ENCODE peak calls at places on chromosomes 16 and 17, in six cellular contexts. D is dorsolateral prefrontal cortex, Z is thoracic aorta, B is lower lobe of right lung, Q is foreskin fibroblast, O is H1. E is an unnamed sample.

GRCh38 chr16:55569025-55569424 is 2.5 kb downstream of the CAPNS2 start:
- DNase-seq in D (no peak), Z (no peak), B (no peak), Q (no peak), O (no peak), E (no peak)

GRCh38 chr16:28845173-28846079 is 722 bp downstream of the TUFM start:
- DNase-seq in D (no peak), Z (no peak), B (no peak), Q (no peak), O (peak), E (no peak)

GRCh38 chr16:1635070-1635469 is 22.9 kb downstream of the CRAMP1 start:
- DNase-seq in D (no peak), Z (no peak), B (no peak), Q (no peak), O (no peak), E (no peak)

GRCh38 chr17:2814049-2814448 is 17.8 kb downstream of the RAP1GAP2 start:
- DNase-seq in D (no peak), Z (no peak), B (no peak), Q (no peak), O (no peak), E (no peak)

GRCh38 chr17:142876-143784 is 5.8 kb downstream of the SCGB1C2 start:
- DNase-seq in D (no peak), Z (no peak), B (peak), Q (no peak), O (no peak), E (no peak)

GRCh38 chr17:54901230-54901847 is 687 bp downstream of the TOM1L1 start:
- DNase-seq in D (no peak), Z (no peak), B (no peak), Q (peak), O (no peak), E (no peak)

GRCh38 chr16:29729116-29729521 is 16.7 kb downstream of the C16orf54 start:
- DNase-seq in D (no peak), Z (no peak), B (no peak), Q (peak), O (no peak), E (peak)

GRCh38 chr16:87661561-87661960 is 59.3 kb downstream of the JPH3 start:
- DNase-seq in D (no peak), Z (no peak), B (no peak), Q (peak), O (peak), E (no peak)

GRCh38 chr16:54812229-54812628 is 118.4 kb upstream of the IRX5 start:
- DNase-seq in D (no peak), Z (no peak), B (no peak), Q (no peak), O (no peak), E (no peak)

GRCh38 chr17:63442549-63443035 is 3.5 kb downstream of the CYB561 start:
- DNase-seq in D (no peak), Z (no peak), B (no peak), Q (no peak), O (no peak), E (no peak)

GRCh38 chr17:41812176-41813038 is at the start of gene FKBP10:
- DNase-seq in D (no peak), Z (peak), B (no peak), Q (peak), O (peak), E (peak)

GRCh38 chr17:54968954-54969400 is 412 bp downstream of the STXBP4 start:
- DNase-seq in D (no peak), Z (no peak), B (no peak), Q (no peak), O (no peak), E (no peak)

GRCh38 chr16:3029499-3030127 is 5.8 kb downstream of the THOC6 start:
- DNase-seq in D (no peak), Z (no peak), B (no peak), Q (peak), O (no peak), E (no peak)

GRCh38 chr17:49928826-49929475 is 40.0 kb upstream of the DLX4 start:
- DNase-seq in D (no peak), Z (no peak), B (no peak), Q (peak), O (no peak), E (peak)

GRCh38 chr16:72291531-72291981 is 119.6 kb upstream of the PMFBP1 start:
- DNase-seq in D (no peak), Z (no peak), B (no peak), Q (peak), O (no peak), E (peak)

GRCh38 chr17:60090412-60090811 is 11.7 kb upstream of the HEATR6 start:
- DNase-seq in D (no peak), Z (no peak), B (peak), Q (no peak), O (no peak), E (no peak)

GRCh38 chr17:60082946-60083471 is 4.3 kb upstream of the HEATR6 start:
- DNase-seq in D (no peak), Z (no peak), B (no peak), Q (no peak), O (no peak), E (no peak)

GRCh38 chr17:60087882-60088669 is 9.4 kb upstream of the HEATR6 start:
- DNase-seq in D (no peak), Z (no peak), B (no peak), Q (no peak), O (no peak), E (no peak)

GRCh38 chr17:60089097-60089844 is 10.6 kb upstream of the HEATR6 start:
- DNase-seq in D (no peak), Z (no peak), B (no peak), Q (no peak), O (no peak), E (no peak)

GRCh38 chr17:60086822-60087591 is 8.3 kb upstream of the HEATR6 start:
- DNase-seq in D (no peak), Z (no peak), B (peak), Q (peak), O (peak), E (no peak)
- H3K4me3 ChIP-seq in D (no peak), Z (no peak), B (peak), Q (no peak), O (no peak), E (no peak)

DNA sequence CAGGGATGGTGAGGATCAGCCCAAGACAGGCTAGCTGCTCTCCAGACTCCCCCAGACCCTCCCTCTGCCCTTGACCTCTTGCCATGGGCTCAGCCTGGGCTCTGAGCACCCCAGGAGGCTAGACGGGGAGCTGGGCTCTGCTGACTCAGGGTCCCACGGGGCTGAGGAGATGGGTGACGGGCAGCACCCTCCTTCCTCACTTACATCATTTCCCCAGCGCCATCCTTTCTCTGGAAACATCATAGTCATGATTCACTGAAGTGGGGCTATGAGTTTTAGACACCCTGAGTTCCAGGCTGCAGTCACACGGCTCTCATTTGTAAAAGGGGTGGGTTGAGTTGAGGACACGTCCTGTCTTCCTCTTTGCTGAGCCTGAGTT is 3.0 kb upstream of the ITGAX start:
- DNase-seq in D (peak), Z (no peak), B (peak), Q (no peak), O (no peak), E (no peak)
- H3K4me3 ChIP-seq in D (no peak), Z (peak), B (peak), Q (no peak), O (no peak), E (no peak)

DNA sequence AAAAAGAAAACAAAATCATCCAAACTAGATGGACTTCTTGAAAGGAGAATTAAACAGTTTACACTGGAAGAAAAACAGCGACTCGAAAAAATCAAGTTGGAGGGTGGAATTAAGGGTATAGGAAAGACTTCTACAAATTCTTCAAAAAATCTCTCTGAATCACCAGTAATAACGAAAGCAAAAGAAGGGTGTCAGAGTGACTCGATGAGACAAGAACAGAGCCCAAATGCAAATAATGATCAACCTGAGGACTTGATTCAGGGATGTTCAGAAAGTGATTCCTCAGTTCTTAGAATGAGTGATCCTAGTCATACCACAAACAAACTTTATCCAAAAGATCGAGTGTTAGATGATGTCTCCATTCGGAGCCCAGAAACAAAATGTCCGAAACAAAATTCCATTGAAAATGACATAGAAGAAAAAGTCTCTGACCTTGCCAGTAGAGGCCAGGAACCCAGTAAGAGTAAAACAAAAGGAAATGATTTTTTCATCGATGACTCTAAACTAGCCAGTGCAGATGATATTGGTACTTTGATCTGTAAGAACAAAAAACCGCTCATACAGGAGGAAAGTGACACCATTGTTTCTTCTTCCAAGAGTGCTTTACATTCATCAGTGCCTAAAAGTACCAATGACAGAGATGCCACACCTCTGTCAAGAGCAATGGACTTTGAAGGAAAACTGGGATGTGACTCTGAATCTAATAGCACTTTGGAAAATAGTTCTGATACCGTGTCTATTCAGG is 85.1 kb downstream of the C17orf58 start:
- DNase-seq in D (no peak), Z (no peak), B (no peak), Q (no peak), O (no peak), E (no peak)
- H3K4me3 ChIP-seq in D (no peak), Z (no peak), B (no peak), Q (no peak), O (no peak), E (no peak)

DNA sequence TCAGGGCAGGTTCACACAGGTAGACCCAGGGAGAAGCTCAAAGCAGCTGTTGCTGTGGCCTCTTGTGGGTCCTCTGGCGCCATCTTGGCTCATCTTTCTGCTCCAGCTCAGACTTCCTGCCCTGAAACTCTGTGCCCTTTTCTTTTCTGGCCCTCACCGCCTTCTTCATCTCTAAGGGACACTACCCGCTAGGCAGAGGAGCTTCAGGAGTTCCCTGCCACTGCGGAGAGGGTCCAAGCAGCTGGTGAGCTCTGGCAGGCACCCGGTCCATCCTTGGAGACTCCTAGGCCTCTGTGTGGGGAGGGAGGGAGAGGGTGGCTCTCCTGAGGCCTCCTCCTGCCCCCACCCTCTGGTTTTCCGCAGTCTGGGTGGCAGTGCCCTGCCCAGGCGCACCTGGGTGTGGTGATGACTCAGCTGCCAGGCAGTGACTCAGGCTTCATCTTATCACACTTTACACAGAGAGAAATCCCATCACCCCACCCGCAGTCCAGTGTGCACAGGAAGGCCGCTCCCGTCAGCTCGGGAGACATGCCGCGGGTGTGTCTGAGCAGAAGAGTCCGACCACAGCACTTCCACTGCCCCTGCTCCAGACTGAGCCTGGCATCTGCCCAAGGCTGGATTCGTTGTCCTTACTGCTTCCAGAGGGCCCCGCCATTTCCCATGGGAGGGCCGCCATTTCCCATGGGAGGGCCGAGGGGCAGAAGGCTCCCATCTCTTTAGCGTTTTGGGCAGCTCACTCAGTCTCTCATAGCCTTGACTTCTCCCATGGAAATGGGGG is 7.3 kb downstream of the NT5C start:
- DNase-seq in D (no peak), Z (no peak), B (peak), Q (peak), O (no peak), E (peak)
- H3K4me3 ChIP-seq in D (no peak), Z (no peak), B (no peak), Q (no peak), O (no peak), E (no peak)

GRCh38 chr17:45580914-45581313 is 90.4 kb upstream of the PLEKHM1 start:
- DNase-seq in D (no peak), Z (no peak), B (no peak), Q (no peak), O (no peak), E (no peak)
- H3K4me3 ChIP-seq in D (no peak), Z (no peak), B (no peak), Q (no peak), O (no peak), E (no peak)

GRCh38 chr16:22007159-22007508 is 777 bp upstream of the MOSMO start:
- DNase-seq in D (no peak), Z (no peak), B (no peak), Q (no peak), O (no peak), E (no peak)

GRCh38 chr16:22005746-22006145 is 2.2 kb upstream of the MOSMO start:
- DNase-seq in D (no peak), Z (no peak), B (no peak), Q (no peak), O (no peak), E (no peak)

GRCh38 chr16:22007509-22008214 is at the start of gene MOSMO:
- DNase-seq in D (peak), Z (no peak), B (peak), Q (peak), O (no peak), E (no peak)

GRCh38 chr16:22008215-22009142 is 568 bp downstream of the MOSMO start:
- DNase-seq in D (no peak), Z (no peak), B (peak), Q (no peak), O (no peak), E (no peak)

DNA sequence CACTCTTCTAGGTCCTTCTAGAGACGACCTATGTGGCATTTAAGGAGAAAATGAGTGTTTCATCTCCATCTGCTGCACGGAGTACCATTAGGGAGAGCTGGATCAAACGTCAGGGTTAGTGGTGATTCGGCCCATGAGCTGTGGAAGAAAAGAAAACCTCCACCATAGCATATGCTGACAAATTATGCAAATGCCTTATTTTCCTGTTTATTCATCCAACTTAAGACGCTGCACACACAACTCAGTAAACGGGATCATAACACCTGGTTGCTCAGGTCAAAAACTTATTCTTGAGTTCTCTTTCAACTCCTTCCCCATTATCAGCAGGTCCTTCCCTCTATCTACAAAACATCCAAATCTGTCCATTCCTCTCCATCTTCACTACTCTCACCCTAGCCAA is 1.3 kb upstream of the MOSMO start:
- DNase-seq in D (no peak), Z (no peak), B (no peak), Q (no peak), O (no peak), E (no peak)
- H3K4me3 ChIP-seq in D (peak), Z (no peak), B (no peak), Q (no peak), O (peak), E (no peak)

E was measured in HFF-Myc.